ENCODE peak calls at places on chromosomes 3 and 15, in seven cellular contexts. D is stimulated activated CD4-positive, alpha-beta T cell treated with anti-CD3 and anti-CD28 coated beads, Interleukin-15, amount 100 ng/mL, for 24 hours; U is NCI-H1105 treated with DMSO at 0.1 percent for 48 hours; A is naive thymus-derived CD8-positive, alpha-beta T cell; G is ovary; X is GM10248; J is neural crest cell. H is an unnamed sample.
A peak's percentile ranks its signal among the peaks of the same experiment; 100 is the strongest.

GRCh38 chr3:118495243-118495642 is 539.4 kb downstream of the IGSF11 start:
- DNase-seq in J (no peak), A (no peak), X (no peak), D (no peak), U (no peak), G (no peak), H (no peak)

GRCh38 chr3:152357587-152357986 is 88.9 kb downstream of the MBNL1 start:
- DNase-seq in G (no peak), U (no peak), J (no peak), X (no peak), A (no peak), D (no peak), H (no peak)

GRCh38 chr3:195522254-195523023 is 20.7 kb downstream of the PPP1R2 start:
- DNase-seq in J (peak; percentile 38), G (no peak), D (no peak), A (no peak), X (peak; percentile 54), U (peak; percentile 69), H (no peak)

GRCh38 chr15:53307952-53308624 is 451.4 kb downstream of the WDR72 start:
- DNase-seq in J (no peak), X (no peak), G (no peak), A (no peak), U (no peak), D (no peak), H (no peak)

GRCh38 chr3:101823525-101823924 is 25.8 kb upstream of the NFKBIZ start:
- DNase-seq in G (no peak), X (no peak), U (no peak), A (no peak), D (no peak), J (no peak), H (no peak)

GRCh38 chr3:41881233-41881821 is 80.6 kb downstream of the ULK4 start:
- DNase-seq in D (no peak), G (no peak), A (peak; percentile 5), J (no peak), U (peak; percentile 20), X (peak; percentile 31), H (peak; percentile 15)

GRCh38 chr15:90681056-90681455 is 36.1 kb upstream of the BLM start:
- DNase-seq in U (no peak), D (no peak), J (no peak), X (no peak), A (no peak), G (no peak), H (no peak)

GRCh38 chr15:59879506-59879905 is 124.6 kb upstream of the FOXB1 start:
- DNase-seq in X (no peak), J (no peak), G (no peak), U (no peak), A (no peak), D (no peak), H (no peak)

GRCh38 chr15:71124937-71125755 is 9.9 kb downstream of the THSD4 start:
- DNase-seq in U (no peak), J (no peak), D (no peak), X (no peak), G (no peak), A (no peak), H (no peak)

GRCh38 chr3:107855710-107856109 is 235.1 kb downstream of the CD47 start:
- DNase-seq in J (no peak), A (no peak), G (no peak), D (no peak), U (no peak), X (no peak), H (peak; percentile 55)

GRCh38 chr3:156449712-156450574 is 105.0 kb downstream of the SSR3 start:
- DNase-seq in U (peak; percentile 59), G (no peak), J (no peak), D (no peak), X (peak; percentile 40), A (no peak), H (peak; percentile 43)

GRCh38 chr15:53978248-53978906 is at the start of gene UNC13C:
- DNase-seq in X (no peak), J (peak; percentile 36), A (no peak), U (peak; percentile 38), D (peak; percentile 2), G (peak; percentile 15), H (peak; percentile 6)

GRCh38 chr3:130892759-130893239 is 1.1 kb upstream of the ATP2C1 start:
- DNase-seq in A (peak; percentile 58), J (peak; percentile 52), G (peak; percentile 75), X (peak; percentile 64), D (peak; percentile 76), U (peak; percentile 91), H (peak; percentile 62)

GRCh38 chr3:11570789-11571495 is 72.8 kb downstream of the VGLL4 start:
- DNase-seq in U (no peak), X (no peak), J (no peak), D (no peak), G (no peak), A (no peak), H (no peak)

GRCh38 chr15:40282144-40282869 is 557 bp downstream of the ANKRD63 start:
- DNase-seq in G (no peak), U (peak; percentile 13), J (peak; percentile 49), D (peak; percentile 63), X (peak; percentile 71), A (peak; percentile 39), H (peak; percentile 50)

GRCh38 chr15:69876030-69876429 is 221.7 kb downstream of the TLE3 start:
- DNase-seq in U (no peak), J (no peak), G (no peak), X (no peak), D (no peak), A (no peak), H (no peak)

GRCh38 chr3:127985216-127985615 is 67.0 kb upstream of the SEC61A1 start:
- DNase-seq in J (no peak), A (no peak), U (no peak), D (no peak), G (no peak), X (no peak), H (no peak)

GRCh38 chr15:70023064-70023768 is 74.5 kb downstream of the TLE3 start:
- DNase-seq in U (no peak), A (peak; percentile 25), D (peak; percentile 46), X (peak; percentile 72), J (no peak), G (no peak), H (no peak)

GRCh38 chr3:168828536-168828935 is 732.8 kb upstream of the GOLIM4 start:
- DNase-seq in D (no peak), U (no peak), J (no peak), A (no peak), G (no peak), X (no peak), H (no peak)

GRCh38 chr3:20576228-20576627 is 390.2 kb upstream of the SGO1 start:
- DNase-seq in U (no peak), J (no peak), D (no peak), X (no peak), A (no peak), G (no peak), H (no peak)

GRCh38 chr3:29144807-29145206 is 136.1 kb upstream of the RBMS3 start:
- DNase-seq in G (peak; percentile 18), X (no peak), A (no peak), J (no peak), D (no peak), U (peak; percentile 17), H (no peak)

GRCh38 chr3:133211449-133211848 is 173.3 kb downstream of the TMEM108 start:
- DNase-seq in U (no peak), X (peak; percentile 36), G (no peak), A (no peak), D (no peak), J (no peak), H (no peak)

GRCh38 chr3:102473648-102474047 is 38.8 kb downstream of the ZPLD1 start:
- DNase-seq in X (no peak), D (no peak), J (no peak), G (no peak), A (no peak), U (no peak), H (no peak)

GRCh38 chr3:132230156-132231000 is 86.8 kb upstream of the ACP3 start:
- DNase-seq in X (no peak), A (no peak), J (no peak), D (no peak), G (no peak), U (no peak), H (no peak)

GRCh38 chr3:119311191-119311925 is 17.2 kb downstream of the ARHGAP31 start:
- DNase-seq in G (no peak), U (no peak), A (no peak), J (no peak), D (no peak), X (no peak), H (no peak)

GRCh38 chr3:23455084-23455483 is 252.0 kb downstream of the UBE2E2 start:
- DNase-seq in U (no peak), X (no peak), A (no peak), G (peak; percentile 31), D (no peak), J (no peak), H (no peak)

GRCh38 chr3:192514081-192514753 is 213.1 kb downstream of the FGF12 start:
- DNase-seq in G (no peak), X (no peak), J (peak; percentile 46), A (no peak), D (no peak), U (peak; percentile 80), H (peak; percentile 32)

GRCh38 chr3:173737167-173737808 is 339.7 kb downstream of the NLGN1 start:
- DNase-seq in U (no peak), D (no peak), J (no peak), A (no peak), G (no peak), X (no peak), H (no peak)

GRCh38 chr3:100023150-100023549 is 91.2 kb downstream of the FILIP1L start:
- DNase-seq in U (peak; percentile 17), X (no peak), G (no peak), J (no peak), A (no peak), D (no peak), H (no peak)

GRCh38 chr15:58043192-58043903 is 22.2 kb downstream of the ALDH1A2 start:
- DNase-seq in D (peak; percentile 65), G (peak; percentile 25), J (peak; percentile 31), A (no peak), X (peak; percentile 10), U (peak; percentile 42), H (no peak)

GRCh38 chr3:38247366-38248035 is 18.1 kb upstream of the SLC22A13 start:
- DNase-seq in A (no peak), J (no peak), U (no peak), D (no peak), X (no peak), G (no peak), H (peak; percentile 26)

GRCh38 chr3:101253429-101253828 is 66.9 kb downstream of the IMPG2 start:
- DNase-seq in G (no peak), X (no peak), J (no peak), U (peak; percentile 76), A (no peak), D (no peak), H (no peak)

GRCh38 chr15:56821721-56822425 is 88.6 kb upstream of the ZNF280D start:
- DNase-seq in U (peak; percentile 4), D (peak; percentile 46), X (peak; percentile 43), G (peak; percentile 33), A (peak; percentile 14), J (peak; percentile 29), H (peak; percentile 53)

H was measured in HEK293T.